ENCODE peak calls at places on chromosomes 11 and 22, in eight cellular contexts. One of them, this sample, is unnamed.

GRCh38 chr11:45048313-45048841 is 97.7 kb upstream of the TP53I11 start:
- DNase-seq in dorsolateral prefrontal cortex: no peak
- DNase-seq in psoas muscle: no peak
- DNase-seq in cardiac fibroblast: peak
- DNase-seq in GM12864: no peak
- DNase-seq in AG04450: no peak
- DNase-seq in transverse colon: no peak
- DNase-seq in uterus: no peak
- DNase-seq in this sample: no peak

GRCh38 chr22:30398685-30399680 is 2.2 kb downstream of the SEC14L2 start:
- DNase-seq in cardiac fibroblast: peak
- DNase-seq in AG04450: no peak
- DNase-seq in psoas muscle: no peak
- DNase-seq in GM12864: no peak
- DNase-seq in transverse colon: no peak
- DNase-seq in uterus: no peak
- DNase-seq in dorsolateral prefrontal cortex: no peak
- DNase-seq in this sample: no peak

GRCh38 chr22:23199159-23199558 is 18.9 kb downstream of the BCR start:
- DNase-seq in psoas muscle: no peak
- DNase-seq in AG04450: no peak
- DNase-seq in GM12864: no peak
- DNase-seq in transverse colon: no peak
- DNase-seq in uterus: no peak
- DNase-seq in cardiac fibroblast: no peak
- DNase-seq in dorsolateral prefrontal cortex: no peak
- DNase-seq in this sample: no peak

GRCh38 chr11:131154329-131154728 is 216.1 kb upstream of the NTM start:
- DNase-seq in AG04450: no peak
- DNase-seq in uterus: no peak
- DNase-seq in cardiac fibroblast: no peak
- DNase-seq in dorsolateral prefrontal cortex: no peak
- DNase-seq in psoas muscle: no peak
- DNase-seq in GM12864: no peak
- DNase-seq in transverse colon: no peak
- DNase-seq in this sample: no peak

GRCh38 chr11:26901162-26901561 is 92.8 kb upstream of the FIBIN start:
- DNase-seq in psoas muscle: no peak
- DNase-seq in dorsolateral prefrontal cortex: no peak
- DNase-seq in cardiac fibroblast: peak
- DNase-seq in GM12864: no peak
- DNase-seq in uterus: peak
- DNase-seq in AG04450: no peak
- DNase-seq in transverse colon: no peak
- DNase-seq in this sample: peak

GRCh38 chr22:32623943-32624342 is 149.3 kb downstream of the FBXO7 start:
- DNase-seq in GM12864: no peak
- DNase-seq in uterus: peak
- DNase-seq in dorsolateral prefrontal cortex: no peak
- DNase-seq in AG04450: peak
- DNase-seq in cardiac fibroblast: peak
- DNase-seq in transverse colon: peak
- DNase-seq in psoas muscle: peak
- DNase-seq in this sample: no peak

GRCh38 chr11:19220903-19221682 is 19.3 kb upstream of the CSRP3 start:
- DNase-seq in GM12864: no peak
- DNase-seq in AG04450: no peak
- DNase-seq in transverse colon: no peak
- DNase-seq in cardiac fibroblast: no peak
- DNase-seq in dorsolateral prefrontal cortex: no peak
- DNase-seq in psoas muscle: no peak
- DNase-seq in uterus: no peak
- DNase-seq in this sample: no peak

GRCh38 chr11:67544591-67545242 is 21.5 kb upstream of the CABP2 start:
- DNase-seq in psoas muscle: no peak
- DNase-seq in GM12864: no peak
- DNase-seq in transverse colon: peak
- DNase-seq in cardiac fibroblast: peak
- DNase-seq in AG04450: no peak
- DNase-seq in dorsolateral prefrontal cortex: no peak
- DNase-seq in uterus: no peak
- DNase-seq in this sample: no peak

GRCh38 chr22:36885474-36885873 is 24.7 kb downstream of the NCF4 start:
- DNase-seq in transverse colon: no peak
- DNase-seq in cardiac fibroblast: no peak
- DNase-seq in AG04450: no peak
- DNase-seq in dorsolateral prefrontal cortex: no peak
- DNase-seq in uterus: no peak
- DNase-seq in GM12864: no peak
- DNase-seq in psoas muscle: no peak
- DNase-seq in this sample: no peak

GRCh38 chr11:36441610-36442208 is 68.4 kb downstream of the TRAF6 start:
- DNase-seq in psoas muscle: no peak
- DNase-seq in GM12864: no peak
- DNase-seq in dorsolateral prefrontal cortex: no peak
- DNase-seq in AG04450: no peak
- DNase-seq in uterus: no peak
- DNase-seq in cardiac fibroblast: no peak
- DNase-seq in transverse colon: no peak
- DNase-seq in this sample: no peak

GRCh38 chr22:26174280-26174679 is 5.0 kb downstream of the SEZ6L start:
- DNase-seq in psoas muscle: no peak
- DNase-seq in AG04450: no peak
- DNase-seq in transverse colon: no peak
- DNase-seq in GM12864: no peak
- DNase-seq in cardiac fibroblast: no peak
- DNase-seq in uterus: no peak
- DNase-seq in dorsolateral prefrontal cortex: peak
- DNase-seq in this sample: no peak

GRCh38 chr22:45163417-45164216 is at the start of gene NUP50:
- DNase-seq in uterus: peak
- DNase-seq in psoas muscle: peak
- DNase-seq in dorsolateral prefrontal cortex: peak
- DNase-seq in GM12864: peak
- DNase-seq in AG04450: peak
- DNase-seq in cardiac fibroblast: peak
- DNase-seq in transverse colon: peak
- DNase-seq in this sample: no peak
- TF ChIP-seq CTCF in uterus: peak
- TF ChIP-seq CTCF in psoas muscle: peak
- TF ChIP-seq CTCF in dorsolateral prefrontal cortex: peak
- TF ChIP-seq CTCF in GM12864: no peak
- TF ChIP-seq CTCF in AG04450: no peak
- TF ChIP-seq CTCF in cardiac fibroblast: no peak
- TF ChIP-seq CTCF in transverse colon: no peak
- TF ChIP-seq CTCF in this sample: no peak

GRCh38 chr22:20080445-20080775 is 369 bp downstream of the DGCR8 start:
- DNase-seq in AG04450: no peak
- DNase-seq in cardiac fibroblast: peak
- DNase-seq in GM12864: no peak
- DNase-seq in psoas muscle: peak
- DNase-seq in dorsolateral prefrontal cortex: peak
- DNase-seq in uterus: peak
- DNase-seq in transverse colon: peak
- DNase-seq in this sample: no peak
- H3K4me3 ChIP-seq in AG04450: peak
- H3K4me3 ChIP-seq in cardiac fibroblast: peak
- H3K4me3 ChIP-seq in GM12864: peak
- H3K4me3 ChIP-seq in psoas muscle: peak
- H3K4me3 ChIP-seq in dorsolateral prefrontal cortex: peak
- H3K4me3 ChIP-seq in uterus: peak
- H3K4me3 ChIP-seq in transverse colon: peak
- H3K4me3 ChIP-seq in this sample: peak

DNA sequence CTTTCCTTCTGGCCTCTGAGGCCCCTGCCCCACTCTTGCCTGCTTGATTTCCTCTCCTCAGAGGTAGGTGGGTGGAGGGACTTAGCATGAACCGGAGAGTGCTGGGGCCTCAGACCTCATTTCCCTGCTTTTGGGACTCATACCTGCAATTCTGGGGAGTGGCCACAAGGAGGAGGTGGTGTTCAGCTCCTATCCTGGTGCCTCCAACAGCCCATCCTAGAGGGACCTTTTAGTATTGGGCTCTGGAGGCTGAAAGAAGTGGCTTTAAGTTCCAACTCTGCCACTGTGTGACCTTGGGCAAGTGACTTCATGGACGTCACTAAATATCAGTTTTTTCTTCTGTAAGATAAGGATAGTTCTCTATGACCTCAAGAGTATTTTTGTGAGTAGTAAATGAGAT is 98.6 kb downstream of the KIAA1671 start:
- DNase-seq in psoas muscle: no peak
- DNase-seq in uterus: no peak
- DNase-seq in AG04450: no peak
- DNase-seq in cardiac fibroblast: no peak
- DNase-seq in dorsolateral prefrontal cortex: no peak
- DNase-seq in transverse colon: no peak
- DNase-seq in GM12864: no peak
- DNase-seq in this sample: no peak
- TF ChIP-seq CTCF in psoas muscle: peak
- TF ChIP-seq CTCF in uterus: no peak
- TF ChIP-seq CTCF in AG04450: peak
- TF ChIP-seq CTCF in cardiac fibroblast: peak
- TF ChIP-seq CTCF in dorsolateral prefrontal cortex: no peak
- TF ChIP-seq CTCF in transverse colon: peak
- TF ChIP-seq CTCF in GM12864: peak
- TF ChIP-seq CTCF in this sample: peak

DNA sequence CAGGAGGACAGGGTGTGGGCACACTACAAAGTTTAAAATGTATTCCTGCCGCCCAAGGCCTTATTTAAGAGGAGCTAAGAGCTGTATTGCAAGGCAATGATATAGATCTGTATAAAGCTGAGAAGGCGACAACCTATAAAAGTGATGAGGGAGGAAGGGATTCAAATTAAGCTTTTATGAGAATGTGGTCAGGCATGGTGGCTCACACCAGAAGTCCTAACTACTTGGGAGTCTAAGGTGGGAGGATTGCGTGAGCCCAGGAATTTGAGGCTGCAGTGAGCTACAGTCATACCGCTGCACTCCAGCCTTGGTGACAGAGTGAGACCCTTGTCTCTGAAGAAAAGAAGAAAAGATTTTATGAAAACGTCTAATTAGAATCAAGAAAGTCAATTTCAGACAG is 9.7 kb upstream of the GLB1L3 start:
- DNase-seq in uterus: no peak
- DNase-seq in dorsolateral prefrontal cortex: no peak
- DNase-seq in GM12864: no peak
- DNase-seq in psoas muscle: no peak
- DNase-seq in cardiac fibroblast: no peak
- DNase-seq in transverse colon: no peak
- DNase-seq in AG04450: no peak
- DNase-seq in this sample: no peak
- H3K4me3 ChIP-seq in uterus: no peak
- H3K4me3 ChIP-seq in dorsolateral prefrontal cortex: no peak
- H3K4me3 ChIP-seq in GM12864: no peak
- H3K4me3 ChIP-seq in psoas muscle: no peak
- H3K4me3 ChIP-seq in cardiac fibroblast: no peak
- H3K4me3 ChIP-seq in transverse colon: no peak
- H3K4me3 ChIP-seq in AG04450: no peak
- H3K4me3 ChIP-seq in this sample: no peak

GRCh38 chr11:57761301-57762234 is at the start of gene CTNND1:
- DNase-seq in AG04450: peak
- DNase-seq in GM12864: no peak
- DNase-seq in dorsolateral prefrontal cortex: peak
- DNase-seq in cardiac fibroblast: peak
- DNase-seq in transverse colon: peak
- DNase-seq in psoas muscle: peak
- DNase-seq in uterus: peak
- DNase-seq in this sample: peak
- TF ChIP-seq CTCF in AG04450: no peak
- TF ChIP-seq CTCF in GM12864: no peak
- TF ChIP-seq CTCF in dorsolateral prefrontal cortex: peak
- TF ChIP-seq CTCF in cardiac fibroblast: peak
- TF ChIP-seq CTCF in transverse colon: peak
- TF ChIP-seq CTCF in psoas muscle: no peak
- TF ChIP-seq CTCF in uterus: no peak
- TF ChIP-seq CTCF in this sample: no peak

GRCh38 chr11:46181843-46182424 is 60.7 kb upstream of the PHF21A start:
- DNase-seq in AG04450: no peak
- DNase-seq in transverse colon: no peak
- DNase-seq in uterus: no peak
- DNase-seq in dorsolateral prefrontal cortex: no peak
- DNase-seq in cardiac fibroblast: no peak
- DNase-seq in GM12864: no peak
- DNase-seq in psoas muscle: no peak
- DNase-seq in this sample: no peak
- H3K4me3 ChIP-seq in AG04450: no peak
- H3K4me3 ChIP-seq in transverse colon: no peak
- H3K4me3 ChIP-seq in uterus: no peak
- H3K4me3 ChIP-seq in dorsolateral prefrontal cortex: no peak
- H3K4me3 ChIP-seq in cardiac fibroblast: no peak
- H3K4me3 ChIP-seq in GM12864: no peak
- H3K4me3 ChIP-seq in psoas muscle: no peak
- H3K4me3 ChIP-seq in this sample: no peak

DNA sequence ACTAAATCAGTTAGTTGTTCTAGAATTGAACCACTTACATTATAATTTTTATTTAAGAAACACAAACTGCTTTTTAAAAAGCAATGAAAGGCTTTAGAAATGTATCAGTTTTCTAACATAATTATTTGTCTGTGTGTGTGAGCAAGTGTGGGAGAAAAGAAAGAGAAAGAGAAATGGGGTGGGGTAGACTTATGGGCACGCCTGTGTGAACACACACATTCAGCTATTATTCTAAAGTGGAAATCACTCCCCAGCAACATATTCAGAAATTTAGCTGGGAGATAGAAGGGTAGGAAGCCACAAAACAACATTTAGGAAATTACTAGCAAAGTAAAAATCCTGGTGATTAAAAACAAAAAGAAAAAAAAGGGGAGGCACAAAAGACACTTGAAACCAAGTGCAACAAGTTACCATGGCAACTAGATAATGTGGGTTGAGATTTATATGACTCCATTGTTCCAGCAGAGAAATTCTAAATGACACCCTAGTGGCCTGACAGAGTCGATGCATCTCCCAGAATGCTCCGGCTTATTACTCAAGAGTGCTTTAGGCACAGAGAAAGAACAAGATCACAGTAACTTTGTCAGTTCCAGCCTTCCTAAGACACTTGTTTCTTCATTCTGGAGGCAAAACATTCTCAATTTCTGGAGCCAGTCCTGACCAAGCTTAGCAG is 444.6 kb downstream of the DLG2 start:
- DNase-seq in dorsolateral prefrontal cortex: no peak
- DNase-seq in AG04450: no peak
- DNase-seq in psoas muscle: no peak
- DNase-seq in uterus: no peak
- DNase-seq in GM12864: no peak
- DNase-seq in transverse colon: no peak
- DNase-seq in cardiac fibroblast: peak
- DNase-seq in this sample: peak
- TF ChIP-seq CTCF in dorsolateral prefrontal cortex: peak
- TF ChIP-seq CTCF in AG04450: peak
- TF ChIP-seq CTCF in psoas muscle: peak
- TF ChIP-seq CTCF in uterus: no peak
- TF ChIP-seq CTCF in GM12864: peak
- TF ChIP-seq CTCF in transverse colon: peak
- TF ChIP-seq CTCF in cardiac fibroblast: peak
- TF ChIP-seq CTCF in this sample: peak